ENCODE peak calls at places on chromosomes 1 and 21, in seven cellular contexts. J is T-helper 2 cell treated with Interferon-gamma antibody and Interleukin-4, amounts not matched to agents 5 μg/mL and 100 μg/mL, for 36 hours; W is MM.1S; K is neural crest cell; C is activated CD8-positive, alpha-beta memory T cell treated with anti-CD3 and anti-CD28 coated beads for 1 hour; H is kidney tubule cell; M is activated gamma-delta T cell treated with Interleukin-2 at 50 U/mL for 16 hours. V is an unnamed sample.

GRCh38 chr1:22709891-22710687 is 550 bp upstream of the EPHB2 start:
- DNase-seq in J (no peak), W (no peak), K (peak; percentile 67), C (no peak), H (peak; percentile 60), M (no peak), V (peak; percentile 70)

GRCh38 chr1:159009704-159010361 is at the start of gene IFI16:
- DNase-seq in J (peak; percentile 80), W (peak; percentile 93), K (no peak), C (peak; percentile 32), H (peak; percentile 78), M (peak; percentile 42), V (peak; percentile 93)

GRCh38 chr1:185896863-185897262 is 162.7 kb downstream of the HMCN1 start:
- DNase-seq in J (no peak), W (no peak), K (no peak), C (no peak), H (peak; percentile 26), M (no peak), V (no peak)

GRCh38 chr1:235831148-235831547 is 35.6 kb downstream of the LYST start:
- DNase-seq in J (peak; percentile 56), W (no peak), K (no peak), C (no peak), H (peak; percentile 67), M (no peak), V (no peak)

GRCh38 chr1:209882942-209883340 is 55.1 kb upstream of the SYT14 start:
- DNase-seq in J (no peak), W (no peak), K (no peak), C (no peak), H (no peak), M (no peak), V (peak; percentile 53)

GRCh38 chr1:46204406-46204742 is 1.2 kb downstream of the LURAP1 start:
- DNase-seq in J (no peak), W (no peak), K (no peak), C (no peak), H (peak; percentile 63), M (no peak), V (peak; percentile 30)

GRCh38 chr1:18091660-18092446 is 15.7 kb upstream of the IGSF21 start:
- DNase-seq in J (no peak), W (no peak), K (no peak), C (no peak), H (peak; percentile 70), M (no peak), V (peak; percentile 9)

GRCh38 chr1:109980324-109981127 is 4.0 kb upstream of the AHCYL1 start:
- DNase-seq in J (no peak), W (no peak), K (no peak), C (no peak), H (peak; percentile 75), M (no peak), V (peak; percentile 62)

GRCh38 chr1:2283991-2284895 is 56.1 kb downstream of the SKI start:
- DNase-seq in J (no peak), W (no peak), K (no peak), C (no peak), H (no peak), M (no peak), V (no peak)

GRCh38 chr1:37778654-37779053 is 13.7 kb upstream of the EPHA10 start:
- DNase-seq in J (no peak), W (no peak), K (no peak), C (no peak), H (no peak), M (no peak), V (no peak)

GRCh38 chr1:9700340-9700739 is 48.8 kb downstream of the PIK3CD start:
- DNase-seq in J (no peak), W (no peak), K (no peak), C (no peak), H (peak; percentile 98), M (no peak), V (peak; percentile 36)

GRCh38 chr1:22275626-22276395 is 132.9 kb upstream of the WNT4 start:
- DNase-seq in J (no peak), W (no peak), K (peak; percentile 74), C (no peak), H (peak; percentile 55), M (peak; percentile 22), V (peak; percentile 81)

GRCh38 chr21:45986316-45987051 is 4.9 kb downstream of the COL6A1 start:
- DNase-seq in J (no peak), W (no peak), K (no peak), C (no peak), H (no peak), M (no peak), V (no peak)

V was measured in dermis blood vessel endothelial cell.